ENCODE peak calls at places on chromosomes 12 and 14, in five cellular contexts. J, R, Y, C and L are unnamed samples.

GRCh38 chr12:113237748-113238147 is 16.5 kb downstream of the TPCN1 start:
- DNase-seq in R (no peak), C (no peak), J (peak; percentile 8), Y (no peak), L (no peak)

GRCh38 chr12:99039367-99040120 is 394.5 kb downstream of the APAF1 start:
- DNase-seq in J (no peak), C (no peak), Y (no peak), R (no peak), L (no peak)

GRCh38 chr12:100877776-100878175 is 83.2 kb downstream of the ANO4 start:
- DNase-seq in J (no peak), Y (no peak), R (no peak), C (no peak), L (no peak)

GRCh38 chr12:3438401-3438800 is 52.6 kb upstream of the PRMT8 start:
- DNase-seq in R (no peak), C (no peak), Y (no peak), J (no peak), L (no peak)

GRCh38 chr12:70005864-70006618 is 181.0 kb downstream of the MYRFL start:
- DNase-seq in J (no peak), C (no peak), Y (no peak), R (no peak), L (no peak)

GRCh38 chr12:85779768-85780167 is 56.4 kb downstream of the RASSF9 start:
- DNase-seq in J (no peak), Y (no peak), R (no peak), C (no peak), L (no peak)

GRCh38 chr14:90587252-90587910 is 190.6 kb downstream of the CALM1 start:
- DNase-seq in C (no peak), J (no peak), R (no peak), Y (no peak), L (no peak)

GRCh38 chr12:6532927-6533652 is 1.2 kb upstream of the GAPDH start:
- DNase-seq in Y (peak; percentile 74), C (peak; percentile 85), R (peak; percentile 70), J (peak; percentile 65), L (no peak)

GRCh38 chr12:51323317-51323960 is 535 bp downstream of the BIN2 start:
- DNase-seq in C (no peak), J (no peak), Y (no peak), R (no peak), L (no peak)

GRCh38 chr14:100717371-100717770 is 9.3 kb upstream of the DLK1 start:
- DNase-seq in R (no peak), Y (no peak), C (no peak), J (no peak), L (no peak)

GRCh38 chr14:29168149-29168548 is 401.6 kb downstream of the FOXG1 start:
- DNase-seq in J (no peak), C (no peak), R (no peak), Y (no peak), L (no peak)

GRCh38 chr14:31084385-31084784 is 58.2 kb upstream of the STRN3 start:
- DNase-seq in Y (no peak), J (no peak), C (peak; percentile 29), R (no peak), L (no peak)

GRCh38 chr14:65069874-65070709 is 32.2 kb downstream of the MAX start:
- DNase-seq in Y (no peak), R (peak; percentile 32), J (peak; percentile 81), C (no peak), L (no peak)

GRCh38 chr12:20367731-20368652 is at the start of gene PDE3A:
- DNase-seq in R (no peak), C (peak; percentile 87), Y (peak; percentile 71), J (no peak), L (peak; percentile 42)

GRCh38 chr14:20331048-20331613 is 1.9 kb downstream of the CCNB1IP1 start:
- DNase-seq in J (no peak), C (no peak), Y (no peak), R (no peak), L (no peak)

GRCh38 chr14:103597623-103598372 is 31.2 kb upstream of the KLC1 start:
- DNase-seq in C (no peak), J (no peak), Y (no peak), R (no peak), L (no peak)

GRCh38 chr12:12091977-12092663 is 21.4 kb downstream of the BCL2L14 start:
- DNase-seq in Y (no peak), C (no peak), J (no peak), R (no peak), L (no peak)

GRCh38 chr12:59626382-59626781 is 30.6 kb downstream of the SLC16A7 start:
- DNase-seq in C (no peak), Y (no peak), J (no peak), R (no peak), L (no peak)

GRCh38 chr14:94345344-94346072 is 22.4 kb upstream of the SERPINA6 start:
- DNase-seq in Y (no peak), R (no peak), C (no peak), J (no peak), L (no peak)

GRCh38 chr12:54300732-54301427 is at the start of gene NFE2:
- DNase-seq in Y (no peak), R (no peak), J (peak; percentile 66), C (peak; percentile 94), L (no peak)

GRCh38 chr14:95515523-95516517 is 630 bp downstream of the SYNE3 start:
- DNase-seq in J (peak; percentile 78), C (peak; percentile 82), Y (peak; percentile 68), R (peak; percentile 40), L (peak; percentile 49)

GRCh38 chr12:26428420-26428819 is 233.0 kb downstream of the SSPN start:
- DNase-seq in R (no peak), C (no peak), J (no peak), Y (no peak), L (no peak)

GRCh38 chr14:33794791-33795300 is 156.0 kb downstream of the EGLN3 start:
- DNase-seq in J (no peak), Y (no peak), C (no peak), R (no peak), L (no peak)

GRCh38 chr12:19189522-19189921 is 60.0 kb downstream of the PLEKHA5 start:
- DNase-seq in R (no peak), C (no peak), Y (no peak), J (no peak), L (no peak)

GRCh38 chr12:17992002-17992656 is 97.9 kb downstream of the RERGL start:
- DNase-seq in C (peak; percentile 49), J (no peak), Y (no peak), R (no peak), L (peak; percentile 46)

GRCh38 chr12:82223421-82223820 is 134.8 kb downstream of the CCDC59 start:
- DNase-seq in C (no peak), R (no peak), J (no peak), Y (no peak), L (no peak)

DNA sequence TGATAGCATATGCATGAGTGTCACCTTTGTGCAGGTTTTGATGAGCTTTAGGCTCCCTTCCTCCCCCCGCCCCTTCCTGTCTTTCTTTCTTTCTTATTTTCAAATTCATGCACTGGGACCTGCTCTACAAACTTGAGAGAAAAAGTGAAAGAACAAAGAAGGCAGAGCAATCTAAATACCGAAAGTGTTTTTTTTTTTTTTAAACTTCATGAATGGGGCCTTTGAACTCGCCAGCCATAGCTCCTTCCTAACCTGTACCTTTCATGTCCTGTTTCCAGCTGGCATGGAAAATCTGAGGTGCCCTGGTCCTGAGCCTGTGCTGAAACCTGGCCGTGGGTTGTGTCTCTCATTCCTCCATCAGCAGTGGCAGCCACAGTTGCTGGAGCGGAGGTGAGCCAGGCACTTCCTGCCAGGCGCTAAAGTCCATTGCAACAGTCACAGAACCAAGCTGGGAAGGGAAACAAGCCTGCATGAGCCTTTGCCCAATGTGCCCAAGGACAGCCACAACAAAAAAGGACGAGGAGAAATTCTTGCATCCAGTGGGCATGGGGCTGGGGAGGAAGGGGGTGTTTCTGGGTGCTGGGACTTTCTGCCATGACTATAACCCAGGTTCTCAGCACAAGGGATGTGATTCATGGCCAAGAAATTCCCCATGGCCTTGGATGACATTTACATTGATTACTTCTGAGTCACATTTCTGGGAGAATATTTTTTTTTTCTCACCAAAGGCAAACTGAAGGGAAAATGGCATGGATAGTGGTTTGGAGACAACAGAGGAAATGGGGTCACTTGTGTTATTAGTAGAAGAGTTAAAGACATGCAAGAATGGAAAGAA is 102.7 kb downstream of the TMEM30B start:
- DNase-seq in J (no peak), Y (no peak), R (peak; percentile 53), C (no peak), L (no peak)
- H3K27ac ChIP-seq in J (peak overlapping the region; percentile 37), Y (no peak overlapping the region), R (peak overlapping the region; percentile 75), C (no peak overlapping the region), L (peak overlapping the region; percentile 41)

GRCh38 chr12:27622436-27623185 is 73.6 kb upstream of the REP15 start:
- DNase-seq in R (peak; percentile 47), Y (no peak), J (no peak), C (no peak), L (no peak)

GRCh38 chr12:27619308-27619707 is 76.9 kb upstream of the REP15 start:
- DNase-seq in J (no peak), C (no peak), R (no peak), Y (no peak), L (no peak)

GRCh38 chr12:27618836-27619235 is 77.4 kb upstream of the REP15 start:
- DNase-seq in Y (no peak), R (no peak), C (no peak), J (no peak), L (no peak)

GRCh38 chr12:27623645-27624044 is 72.6 kb upstream of the REP15 start:
- DNase-seq in Y (no peak), J (no peak), C (no peak), R (no peak), L (no peak)

GRCh38 chr12:27620121-27620520 is 76.1 kb upstream of the REP15 start:
- DNase-seq in C (no peak), Y (no peak), R (no peak), J (no peak), L (no peak)
- H3K4me1 ChIP-seq in C (no peaks in the 10 kb centered on the region), Y (peaks cover 17% of the 10 kb centered on the region), R (no peaks in the 10 kb centered on the region), J (no peaks in the 10 kb centered on the region), L (peaks cover 13% of the 10 kb centered on the region)

GRCh38 chr14:68556253-68556652 is 236.6 kb downstream of the ZFP36L1 start:
- DNase-seq in Y (no peak), C (no peak), R (no peak), J (no peak), L (no peak)
- H3K27ac ChIP-seq in Y (no peak overlapping the region), C (no peak overlapping the region), R (no peak overlapping the region), J (peak overlapping the region; percentile 87), L (no peak overlapping the region)

GRCh38 chr14:99664636-99665273 is 19.3 kb upstream of the CYP46A1 start:
- DNase-seq in C (no peak), J (no peak), R (no peak), Y (no peak), L (no peak)
- H3K4me1 ChIP-seq in C (peaks cover 65% of the 10 kb centered on the region), J (no peaks in the 10 kb centered on the region), R (no peaks in the 10 kb centered on the region), Y (no peaks in the 10 kb centered on the region), L (no peaks in the 10 kb centered on the region)

GRCh38 chr12:105348561-105348960 is 18.1 kb downstream of the C12orf75 start:
- DNase-seq in R (no peak), C (no peak), J (no peak), Y (no peak), L (no peak)
- H3K27ac ChIP-seq in R (no peak overlapping the region), C (peak overlapping the region; percentile 40), J (no peak overlapping the region), Y (no peak overlapping the region), L (no peak overlapping the region)

DNA sequence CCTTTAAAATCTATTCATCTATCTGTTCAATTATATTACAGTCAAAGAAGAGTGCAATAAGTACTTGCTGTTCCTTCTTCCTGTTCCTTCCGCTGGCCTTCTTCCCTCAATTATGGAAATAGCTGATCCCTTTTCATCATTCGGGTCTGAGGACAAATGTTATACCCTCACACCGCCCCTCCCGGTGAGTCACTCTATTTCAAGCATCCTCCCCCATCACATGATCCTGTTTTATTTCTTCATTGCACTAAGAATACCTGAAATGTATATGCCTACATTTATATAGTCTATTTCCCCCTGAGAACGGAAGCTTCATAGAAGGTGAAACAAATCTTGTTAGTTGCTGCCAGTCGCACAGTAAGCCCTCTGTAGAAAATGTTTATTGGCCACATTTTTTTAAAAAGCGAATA is 2.5 kb downstream of the SLC38A1 start:
- DNase-seq in R (no peak), Y (no peak), J (no peak), C (peak; percentile 36), L (no peak)
- H3K4me1 ChIP-seq in R (no peaks in the 10 kb centered on the region), Y (no peaks in the 10 kb centered on the region), J (peaks cover 4% of the 10 kb centered on the region), C (peaks cover 69% of the 10 kb centered on the region), L (peaks cover 9% of the 10 kb centered on the region)